ENCODE peak calls at places on chromosomes 5 and 9, in seven cellular contexts. D is H1, K is HCT116, A is SK-N-SH, U is K562, I is GM12878, T is HepG2. S is an unnamed sample.

GRCh38 chr9:113219972-113220371 is 1.1 kb downstream of the FKBP15 start:
- DNase-seq in D (no peak), K (no peak), A (no peak), U (no peak), I (peak), T (no peak), S (no peak)

GRCh38 chr5:133150909-133151544 is 99.2 kb downstream of the HSPA4 start:
- DNase-seq in D (no peak), K (no peak), A (no peak), U (no peak), I (no peak), T (no peak), S (no peak)

GRCh38 chr5:78920604-78921003 is 64.5 kb downstream of the ARSB start:
- DNase-seq in D (no peak), K (no peak), A (peak), U (no peak), I (no peak), T (no peak), S (peak)

GRCh38 chr9:133788819-133789733 is 50.9 kb upstream of the SARDH start:
- DNase-seq in D (no peak), K (no peak), A (no peak), U (no peak), I (no peak), T (peak), S (no peak)

GRCh38 chr5:115116001-115116400 is 53.7 kb downstream of the TRIM36 start:
- DNase-seq in D (no peak), K (no peak), A (no peak), U (no peak), I (no peak), T (no peak), S (no peak)

GRCh38 chr9:36788534-36788933 is 215.8 kb downstream of the MELK start:
- DNase-seq in D (peak), K (peak), A (no peak), U (peak), I (no peak), T (no peak), S (no peak)

GRCh38 chr9:4689687-4690104 is 10.3 kb downstream of the CDC37L1 start:
- DNase-seq in D (no peak), K (no peak), A (no peak), U (no peak), I (peak), T (no peak), S (peak)

GRCh38 chr9:131436386-131436785 is 42.5 kb downstream of the PRRC2B start:
- DNase-seq in D (no peak), K (no peak), A (no peak), U (no peak), I (no peak), T (no peak), S (no peak)

GRCh38 chr9:97535771-97536170 is 34.3 kb downstream of the TMOD1 start:
- DNase-seq in D (no peak), K (no peak), A (no peak), U (no peak), I (no peak), T (no peak), S (no peak)

GRCh38 chr9:111959468-111959941 is 62.9 kb downstream of the UGCG start:
- DNase-seq in D (no peak), K (peak), A (no peak), U (no peak), I (no peak), T (peak), S (no peak)

GRCh38 chr5:93800988-93801811 is 59.8 kb upstream of the POU5F2 start:
- DNase-seq in D (no peak), K (peak), A (peak), U (no peak), I (peak), T (peak), S (no peak)
- TF ChIP-seq JUND in D (no peak), K (peak), A (no peak), U (no peak), I (no peak), T (no peak), S (no peak)

GRCh38 chr5:55220433-55221185 is 6.5 kb downstream of the MCIDAS start:
- DNase-seq in D (peak), K (no peak), A (peak), U (no peak), I (no peak), T (no peak), S (no peak)
- TF ChIP-seq JUND in D (no peak), K (no peak), A (no peak), U (no peak), I (no peak), T (no peak), S (no peak)

GRCh38 chr5:367358-368130 is 46.0 kb downstream of the AHRR start:
- DNase-seq in D (peak), K (no peak), A (no peak), U (no peak), I (no peak), T (no peak), S (no peak)

GRCh38 chr5:370311-370958 is 48.9 kb downstream of the AHRR start:
- DNase-seq in D (peak), K (no peak), A (no peak), U (no peak), I (no peak), T (no peak), S (no peak)

GRCh38 chr5:370959-371810 is 49.7 kb downstream of the AHRR start:
- DNase-seq in D (peak), K (no peak), A (no peak), U (no peak), I (no peak), T (no peak), S (no peak)

GRCh38 chr5:368162-369084 is 46.9 kb downstream of the AHRR start:
- DNase-seq in D (peak), K (no peak), A (no peak), U (no peak), I (peak), T (no peak), S (no peak)

GRCh38 chr5:369151-369939 is 47.8 kb downstream of the AHRR start:
- DNase-seq in D (peak), K (no peak), A (no peak), U (no peak), I (peak), T (no peak), S (no peak)
- TF ChIP-seq JUND in D (no peak), K (no peak), A (no peak), U (no peak), I (no peak), T (no peak), S (no peak)

GRCh38 chr5:179812135-179812825 is 5.6 kb upstream of the MGAT4B start:
- DNase-seq in D (no peak), K (no peak), A (no peak), U (no peak), I (no peak), T (no peak), S (no peak)
- TF ChIP-seq JUND in D (no peak), K (no peak), A (no peak), U (no peak), I (no peak), T (no peak), S (no peak)

GRCh38 chr9:126796758-126797157 is 8.1 kb upstream of the ZBTB43 start:
- DNase-seq in D (no peak), K (no peak), A (no peak), U (peak), I (no peak), T (peak), S (no peak)
- TF ChIP-seq JUND in D (no peak), K (no peak), A (no peak), U (no peak), I (no peak), T (no peak), S (no peak)

DNA sequence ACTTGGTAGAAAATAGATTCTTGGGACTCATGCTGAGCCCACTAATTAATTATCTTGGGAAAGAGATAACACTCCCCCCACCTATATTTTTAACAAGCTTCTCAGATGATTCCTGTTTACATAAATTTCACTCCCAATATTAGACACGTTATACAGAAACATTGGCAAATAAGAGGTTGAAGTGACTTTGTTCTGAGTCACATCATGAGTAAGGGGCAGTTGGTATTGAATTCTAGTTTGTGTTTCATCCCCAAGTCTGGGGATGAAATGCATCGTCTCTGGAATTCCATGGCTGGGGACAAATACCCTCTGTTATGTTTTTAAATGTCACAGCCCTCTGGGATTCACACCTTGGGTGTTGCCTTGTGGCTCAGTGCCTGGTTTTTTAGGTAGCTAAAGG is 41.0 kb downstream of the BASP1 start:
- DNase-seq in D (no peak), K (no peak), A (no peak), U (no peak), I (no peak), T (no peak), S (no peak)
- TF ChIP-seq JUND in D (no peak), K (no peak), A (peak), U (no peak), I (no peak), T (no peak), S (no peak)

DNA sequence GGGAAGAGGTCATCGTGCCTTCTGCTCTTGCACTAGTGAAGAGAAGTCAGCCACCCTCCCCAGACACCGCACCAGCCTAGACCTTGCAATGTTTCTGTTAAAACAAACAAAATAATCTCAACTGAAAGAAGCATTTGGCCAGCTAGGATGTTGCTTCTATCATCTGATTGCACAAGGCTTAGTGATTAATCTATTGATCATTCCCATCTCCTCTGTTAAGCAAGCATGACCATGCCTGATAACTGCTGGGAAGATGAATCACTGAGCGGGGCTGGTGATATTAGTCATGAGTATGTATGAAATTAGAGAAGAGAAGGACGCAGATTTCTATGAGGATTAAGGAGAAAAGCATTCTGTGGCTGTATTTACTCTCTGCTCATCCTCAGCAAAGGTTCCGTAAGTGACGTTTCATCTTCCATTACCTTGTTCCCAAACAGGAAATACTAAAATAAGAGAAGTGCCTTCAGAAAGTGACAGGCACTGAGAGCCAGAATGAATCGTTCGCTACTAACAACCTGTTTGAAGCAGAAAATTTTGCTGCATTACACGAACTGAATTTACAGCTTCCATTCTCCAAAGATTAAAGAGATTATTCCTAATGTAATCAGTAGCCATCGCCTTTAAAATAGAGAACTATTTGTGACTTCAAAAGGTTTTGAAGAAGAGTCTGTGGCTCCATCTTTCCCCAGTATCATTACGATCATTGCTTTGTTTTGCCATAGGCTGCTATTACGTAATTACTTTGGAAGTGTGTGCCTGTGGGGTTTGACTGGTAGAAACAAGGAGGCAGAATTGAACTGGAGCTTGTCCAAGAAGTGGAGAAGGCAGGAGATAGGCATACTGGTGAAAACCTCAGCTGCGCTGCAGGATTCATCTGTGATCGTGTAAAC is 219.1 kb downstream of the MED10 start:
- DNase-seq in D (no peak), K (no peak), A (no peak), U (no peak), I (no peak), T (peak), S (no peak)
- TF ChIP-seq JUND in D (no peak), K (no peak), A (peak), U (no peak), I (no peak), T (no peak), S (no peak)